ENCODE peak calls at places on chromosomes 7 and 10, in seven cellular contexts. F is fibroblast of mammary gland, Q is AG10803, A is cardiac fibroblast, Z is PC-3, V is endothelial cell of umbilical vein, Y is A549. I is an unnamed sample.

GRCh38 chr10:47354162-47354561 is 6.0 kb downstream of the RBP3 start:
- DNase-seq in F (peak), V (no peak), Z (peak), A (peak), Y (peak), Q (no peak), I (no peak)

GRCh38 chr10:52805414-52806285 is 33.1 kb upstream of the MBL2 start:
- DNase-seq in Z (no peak), Y (no peak), A (no peak), F (no peak), Q (no peak), V (no peak), I (no peak)

GRCh38 chr10:132756591-132756990 is 29.4 kb downstream of the NKX6-2 start:
- DNase-seq in A (no peak), V (no peak), F (no peak), Z (no peak), Y (no peak), Q (no peak), I (no peak)

GRCh38 chr7:117809958-117810357 is 63.3 kb downstream of the CTTNBP2 start:
- DNase-seq in Z (no peak), F (no peak), A (peak), V (no peak), Y (no peak), Q (no peak), I (peak)

GRCh38 chr7:46286957-46287356 is 365.9 kb upstream of the IGFBP3 start:
- DNase-seq in F (no peak), Y (no peak), V (no peak), A (no peak), Z (no peak), Q (no peak), I (no peak)

GRCh38 chr10:13945760-13946460 is 359.1 kb downstream of the PRPF18 start:
- DNase-seq in V (peak), A (peak), Z (no peak), Q (peak), F (peak), Y (no peak), I (peak)

GRCh38 chr10:77386833-77387232 is 250.8 kb downstream of the KCNMA1 start:
- DNase-seq in A (peak), F (peak), Z (peak), V (peak), Y (no peak), Q (peak), I (peak)

GRCh38 chr7:47405286-47405904 is 176.5 kb downstream of the TNS3 start:
- DNase-seq in F (no peak), Q (no peak), A (peak), Z (no peak), V (no peak), Y (no peak), I (no peak)

GRCh38 chr10:130041691-130042225 is 68.9 kb downstream of the C10orf143 start:
- DNase-seq in Z (no peak), A (no peak), Q (no peak), Y (no peak), F (no peak), V (no peak), I (no peak)

GRCh38 chr7:139451638-139452037 is 31.8 kb downstream of the KLRG2 start:
- DNase-seq in Z (peak), Y (no peak), V (peak), A (peak), F (peak), Q (no peak), I (peak)

GRCh38 chr10:92267343-92267742 is 23.5 kb downstream of the CPEB3 start:
- DNase-seq in Z (no peak), F (no peak), V (no peak), A (no peak), Y (no peak), Q (no peak), I (no peak)

GRCh38 chr7:99184468-99185225 is 23.3 kb downstream of the KPNA7 start:
- DNase-seq in F (no peak), V (no peak), Y (no peak), Q (no peak), Z (no peak), A (no peak), I (no peak)

GRCh38 chr7:69994907-69995542 is 396.8 kb downstream of the AUTS2 start:
- DNase-seq in Z (no peak), Q (no peak), F (no peak), Y (no peak), V (no peak), A (no peak), I (no peak)

GRCh38 chr10:112775347-112775746 is 174.7 kb upstream of the TCF7L2 start:
- DNase-seq in A (peak), Q (peak), Z (no peak), V (no peak), Y (no peak), F (no peak), I (peak)
- TF ChIP-seq CTCF in A (no peak), Q (peak), Z (no peak), V (no peak), Y (no peak), F (peak), I (peak)

DNA sequence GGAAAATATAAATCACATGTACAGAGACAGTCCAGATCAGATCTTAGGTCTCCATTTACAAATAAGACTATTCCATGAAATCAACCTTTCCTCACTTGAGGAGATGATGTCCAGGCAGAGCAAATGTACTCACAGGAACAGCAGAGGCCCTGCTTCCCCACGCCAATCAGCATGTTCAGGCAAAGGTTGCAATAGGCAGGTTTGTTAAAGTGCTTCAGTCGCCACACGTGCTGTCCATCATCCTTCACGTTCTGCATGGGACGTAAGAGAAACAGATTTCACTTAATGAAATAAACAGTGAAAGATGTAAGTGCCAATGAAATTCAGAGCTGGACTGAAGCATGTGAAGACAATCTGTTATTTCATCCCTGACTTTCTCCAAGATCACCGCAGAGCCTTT is 217.4 kb downstream of the DGKB start:
- DNase-seq in A (no peak), V (no peak), F (no peak), Z (no peak), Y (no peak), Q (no peak), I (no peak)
- H3K4me3 ChIP-seq in A (no peak), V (no peak), F (no peak), Z (no peak), Y (no peak), Q (no peak), I (no peak)

DNA sequence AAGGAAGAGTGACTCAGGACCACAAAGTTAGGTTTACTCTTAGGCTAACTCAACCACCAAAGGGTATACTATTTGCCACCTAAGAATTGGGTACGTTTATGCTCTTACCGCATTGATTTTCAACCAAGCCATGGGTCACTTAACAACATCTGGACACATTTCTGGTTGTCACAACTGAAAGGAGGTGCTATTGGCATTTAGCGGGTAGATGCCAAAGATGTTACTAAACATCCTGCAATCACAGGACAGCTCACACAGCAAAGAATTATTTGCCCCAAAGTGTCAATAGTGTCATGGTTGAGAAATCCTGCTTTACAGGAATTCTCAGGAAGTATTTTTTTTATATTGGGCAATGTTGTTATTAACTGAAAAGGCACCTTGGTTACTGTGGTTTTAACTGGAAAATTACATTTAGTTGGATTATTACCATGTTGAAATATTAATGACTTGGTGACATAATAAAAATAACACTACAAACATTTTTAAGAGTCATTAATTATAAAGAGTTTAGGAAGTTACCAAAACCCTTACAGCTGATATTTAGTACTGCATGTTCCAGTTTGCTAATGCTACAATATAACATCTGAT is 185.0 kb upstream of the TMEM196 start:
- DNase-seq in Q (peak), F (peak), Z (peak), A (peak), V (peak), Y (peak), I (peak)
- TF ChIP-seq CTCF in Q (no peak), F (no peak), Z (no peak), A (no peak), V (no peak), Y (no peak), I (no peak)

GRCh38 chr10:3622845-3623621 is 162.0 kb downstream of the KLF6 start:
- DNase-seq in V (no peak), Q (peak), F (no peak), A (peak), Y (no peak), Z (no peak), I (peak)

GRCh38 chr10:3623746-3624145 is 161.3 kb downstream of the KLF6 start:
- DNase-seq in F (peak), Z (no peak), A (peak), V (no peak), Y (no peak), Q (peak), I (peak)

GRCh38 chr10:3625959-3626751 is 158.9 kb downstream of the KLF6 start:
- DNase-seq in F (peak), Z (peak), Q (peak), A (peak), V (no peak), Y (no peak), I (peak)

GRCh38 chr10:3622427-3622826 is 162.6 kb downstream of the KLF6 start:
- DNase-seq in Z (no peak), V (no peak), F (no peak), Y (no peak), Q (no peak), A (no peak), I (no peak)

DNA sequence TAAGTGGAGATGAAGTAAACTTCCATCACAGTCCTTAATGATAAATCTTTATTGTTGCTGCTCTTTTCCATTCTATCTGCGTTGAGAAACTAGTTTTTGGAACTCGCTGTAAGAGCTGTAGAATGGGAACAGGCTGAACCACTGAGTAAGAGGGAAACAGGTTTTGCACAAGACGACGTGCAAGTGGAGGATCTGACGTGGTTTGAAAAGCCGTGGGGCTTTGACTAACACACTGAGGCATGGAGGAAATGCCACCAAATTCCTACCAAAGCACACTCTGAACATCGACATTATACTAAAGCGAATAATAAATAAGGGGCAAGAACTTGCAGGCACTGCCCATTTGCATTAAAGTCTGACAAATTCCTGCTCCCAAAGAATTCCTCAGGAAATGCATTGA is 160.6 kb downstream of the KLF6 start:
- DNase-seq in Z (peak), V (no peak), Y (no peak), F (peak), Q (peak), A (peak), I (peak)
- H3K4me3 ChIP-seq in Z (no peak), V (no peak), Y (no peak), F (no peak), Q (no peak), A (no peak), I (no peak)